ENCODE peak calls at places on chromosome 11, in four cellular contexts. Q is stimulated activated CD8-positive, alpha-beta memory T cell treated with anti-CD3 and anti-CD28 coated beads, Interleukin-15, amount 100 ng/mL, for 24 hours; K is smooth muscle cell of the brain vasculature; O is colonic mucosa. L is an unnamed sample.

GRCh38 chr11:8586184-8586583 is 7.8 kb downstream of the STK33 start:
- DNase-seq in Q (no peak), K (no peak), O (no peak), L (no peak)

GRCh38 chr11:116500833-116501622 is 271.8 kb downstream of the BUD13 start:
- DNase-seq in Q (no peak), K (no peak), O (no peak), L (no peak)

GRCh38 chr11:69294621-69295078 is 695 bp downstream of the MYEOV start:
- DNase-seq in Q (no peak), K (no peak), O (no peak), L (peak)

GRCh38 chr11:129167315-129167714 is 24.8 kb downstream of the ARHGAP32 start:
- DNase-seq in Q (no peak), K (no peak), O (no peak), L (no peak)

GRCh38 chr11:44634401-44635281 is 69.2 kb downstream of the CD82 start:
- DNase-seq in Q (no peak), K (no peak), O (no peak), L (peak)

GRCh38 chr11:70641366-70641765 is 243.0 kb downstream of the CTTN start:
- DNase-seq in Q (no peak), K (no peak), O (no peak), L (no peak)

GRCh38 chr11:118305726-118306125 is 1.2 kb downstream of the CD3E start:
- DNase-seq in Q (no peak), K (no peak), O (no peak), L (no peak)

GRCh38 chr11:131644204-131644603 is 273.8 kb downstream of the NTM start:
- DNase-seq in Q (no peak), K (no peak), O (no peak), L (no peak)

GRCh38 chr11:20626279-20626678 is 26.9 kb downstream of the SLC6A5 start:
- DNase-seq in Q (no peak), K (no peak), O (no peak), L (no peak)

GRCh38 chr11:64456509-64457320 is 97.8 kb downstream of the RPS6KA4 start:
- DNase-seq in Q (no peak), K (no peak), O (no peak), L (no peak)

GRCh38 chr11:94193288-94193687 is 64.6 kb downstream of the PANX1 start:
- DNase-seq in Q (no peak), K (no peak), O (no peak), L (no peak)

GRCh38 chr11:101880208-101880607 is 34.6 kb upstream of the CEP126 start:
- DNase-seq in Q (no peak), K (peak), O (no peak), L (no peak)

GRCh38 chr11:7512525-7513209 is 1.1 kb upstream of the PPFIBP2 start:
- DNase-seq in Q (no peak), K (no peak), O (peak), L (peak)

GRCh38 chr11:9562716-9563115 is 10.8 kb upstream of the WEE1 start:
- DNase-seq in Q (no peak), K (no peak), O (no peak), L (no peak)

GRCh38 chr11:15038963-15039362 is 34.4 kb upstream of the CALCB start:
- DNase-seq in Q (no peak), K (no peak), O (no peak), L (no peak)